ENCODE peak calls at places on chromosomes 11 and 22, in five cellular contexts. One of them, this sample, is unnamed.

GRCh38 chr22:44311104-44311854 is 1.5 kb downstream of the SHISAL1 start:
- DNase-seq in HCT116: no peak
- DNase-seq in adrenal gland: no peak
- DNase-seq in neural progenitor cell: no peak
- DNase-seq in stomach: no peak
- DNase-seq in this sample: no peak

GRCh38 chr22:46120420-46120737 is 29.9 kb upstream of the PPARA start:
- DNase-seq in HCT116: no peak
- DNase-seq in adrenal gland: no peak
- DNase-seq in neural progenitor cell: no peak
- DNase-seq in stomach: no peak
- DNase-seq in this sample: no peak

GRCh38 chr11:95149659-95150294 is 60.1 kb downstream of the ENDOD1 start:
- DNase-seq in HCT116: peak; percentile 90
- DNase-seq in adrenal gland: no peak
- DNase-seq in neural progenitor cell: peak; percentile 90
- DNase-seq in stomach: peak; percentile 62
- DNase-seq in this sample: peak; percentile 35

GRCh38 chr11:14007566-14007965 is 45.0 kb downstream of the SPON1 start:
- DNase-seq in HCT116: no peak
- DNase-seq in adrenal gland: no peak
- DNase-seq in neural progenitor cell: no peak
- DNase-seq in stomach: no peak
- DNase-seq in this sample: no peak

GRCh38 chr11:45922425-45923082 is at the start of gene LARGE2:
- DNase-seq in HCT116: no peak
- DNase-seq in adrenal gland: no peak
- DNase-seq in neural progenitor cell: peak; percentile 89
- DNase-seq in stomach: peak; percentile 78
- DNase-seq in this sample: peak; percentile 8

GRCh38 chr22:43570531-43571144 is 158.8 kb downstream of the MPPED1 start:
- DNase-seq in HCT116: no peak
- DNase-seq in adrenal gland: no peak
- DNase-seq in neural progenitor cell: peak; percentile 33
- DNase-seq in stomach: no peak
- DNase-seq in this sample: no peak

GRCh38 chr11:19953909-19954308 is 206.4 kb downstream of the DBX1 start:
- DNase-seq in HCT116: peak; percentile 24
- DNase-seq in adrenal gland: no peak
- DNase-seq in neural progenitor cell: peak; percentile 65
- DNase-seq in stomach: no peak
- DNase-seq in this sample: no peak

GRCh38 chr11:15843309-15843857 is 513.0 kb downstream of the SOX6 start:
- DNase-seq in HCT116: no peak
- DNase-seq in adrenal gland: no peak
- DNase-seq in neural progenitor cell: peak; percentile 62
- DNase-seq in stomach: peak; percentile 27
- DNase-seq in this sample: no peak

GRCh38 chr11:108324587-108324986 is 101.7 kb downstream of the ATM start:
- DNase-seq in HCT116: no peak
- DNase-seq in adrenal gland: no peak
- DNase-seq in neural progenitor cell: no peak
- DNase-seq in stomach: no peak
- DNase-seq in this sample: no peak

GRCh38 chr22:17339095-17339693 is 30.1 kb upstream of the CECR2 start:
- DNase-seq in HCT116: no peak
- DNase-seq in adrenal gland: no peak
- DNase-seq in neural progenitor cell: no peak
- DNase-seq in stomach: no peak
- DNase-seq in this sample: no peak

GRCh38 chr22:46057762-46058420 is 80.9 kb upstream of the WNT7B start:
- DNase-seq in HCT116: no peak
- DNase-seq in adrenal gland: peak; percentile 72
- DNase-seq in neural progenitor cell: no peak
- DNase-seq in stomach: peak; percentile 57
- DNase-seq in this sample: peak; percentile 44

GRCh38 chr11:87306260-87306861 is 268.6 kb downstream of the TMEM135 start:
- DNase-seq in HCT116: no peak
- DNase-seq in adrenal gland: no peak
- DNase-seq in neural progenitor cell: no peak
- DNase-seq in stomach: no peak
- DNase-seq in this sample: no peak

GRCh38 chr11:123122341-123122740 is 60.4 kb upstream of the HSPA8 start:
- DNase-seq in HCT116: no peak
- DNase-seq in adrenal gland: peak; percentile 83
- DNase-seq in neural progenitor cell: no peak
- DNase-seq in stomach: no peak
- DNase-seq in this sample: no peak

GRCh38 chr11:71527576-71528210 is 626 bp downstream of the KRTAP5-7 start:
- DNase-seq in HCT116: no peak
- DNase-seq in adrenal gland: no peak
- DNase-seq in neural progenitor cell: no peak
- DNase-seq in stomach: no peak
- DNase-seq in this sample: no peak

GRCh38 chr11:110472858-110473257 is 43.1 kb downstream of the FDX1 start:
- DNase-seq in HCT116: no peak
- DNase-seq in adrenal gland: peak; percentile 84
- DNase-seq in neural progenitor cell: no peak
- DNase-seq in stomach: no peak
- DNase-seq in this sample: no peak

GRCh38 chr11:44627911-44628729 is 62.7 kb downstream of the CD82 start:
- DNase-seq in HCT116: no peak
- DNase-seq in adrenal gland: peak; percentile 96
- DNase-seq in neural progenitor cell: no peak
- DNase-seq in stomach: peak; percentile 57
- DNase-seq in this sample: peak; percentile 82

GRCh38 chr22:28927526-28928089 is 44.2 kb downstream of the ZNRF3 start:
- DNase-seq in HCT116: no peak
- DNase-seq in adrenal gland: no peak
- DNase-seq in neural progenitor cell: no peak
- DNase-seq in stomach: no peak
- DNase-seq in this sample: no peak

GRCh38 chr22:39545310-39546063 is 12.9 kb upstream of the RPS19BP1 start:
- DNase-seq in HCT116: no peak
- DNase-seq in adrenal gland: no peak
- DNase-seq in neural progenitor cell: peak; percentile 88
- DNase-seq in stomach: no peak
- DNase-seq in this sample: no peak

GRCh38 chr22:25419247-25420113 is 145.0 kb upstream of the GRK3 start:
- DNase-seq in HCT116: no peak
- DNase-seq in adrenal gland: peak; percentile 79
- DNase-seq in neural progenitor cell: no peak
- DNase-seq in stomach: no peak
- DNase-seq in this sample: no peak

GRCh38 chr11:47270331-47271271 is 668 bp downstream of the MADD start:
- DNase-seq in HCT116: no peak
- DNase-seq in adrenal gland: peak; percentile 85
- DNase-seq in neural progenitor cell: no peak
- DNase-seq in stomach: no peak
- DNase-seq in this sample: no peak

GRCh38 chr11:126748097-126748756 is 252.3 kb downstream of the KIRREL3 start:
- DNase-seq in HCT116: no peak
- DNase-seq in adrenal gland: peak; percentile 90
- DNase-seq in neural progenitor cell: no peak
- DNase-seq in stomach: no peak
- DNase-seq in this sample: no peak

GRCh38 chr11:114250180-114250579 is 46.0 kb upstream of the NNMT start:
- DNase-seq in HCT116: no peak
- DNase-seq in adrenal gland: no peak
- DNase-seq in neural progenitor cell: no peak
- DNase-seq in stomach: no peak
- DNase-seq in this sample: no peak

GRCh38 chr11:22539851-22540376 is 85.7 kb downstream of the FANCF start:
- DNase-seq in HCT116: no peak
- DNase-seq in adrenal gland: no peak
- DNase-seq in neural progenitor cell: peak; percentile 46
- DNase-seq in stomach: no peak
- DNase-seq in this sample: no peak

GRCh38 chr11:29260939-29261705 is 755.7 kb downstream of the KCNA4 start:
- DNase-seq in HCT116: peak; percentile 76
- DNase-seq in adrenal gland: no peak
- DNase-seq in neural progenitor cell: no peak
- DNase-seq in stomach: no peak
- DNase-seq in this sample: no peak

GRCh38 chr11:19579957-19580356 is 132.7 kb upstream of the NAV2 start:
- DNase-seq in HCT116: no peak
- DNase-seq in adrenal gland: no peak
- DNase-seq in neural progenitor cell: no peak
- DNase-seq in stomach: no peak
- DNase-seq in this sample: no peak

GRCh38 chr11:64337538-64338249 is 2.3 kb upstream of the CCDC88B start:
- DNase-seq in HCT116: no peak
- DNase-seq in adrenal gland: no peak
- DNase-seq in neural progenitor cell: no peak
- DNase-seq in stomach: no peak
- DNase-seq in this sample: no peak

GRCh38 chr11:64339319-64339718 is 685 bp upstream of the CCDC88B start:
- DNase-seq in HCT116: no peak
- DNase-seq in adrenal gland: no peak
- DNase-seq in neural progenitor cell: no peak
- DNase-seq in stomach: no peak
- DNase-seq in this sample: no peak

GRCh38 chr11:64341429-64341828 is 1.4 kb downstream of the CCDC88B start:
- DNase-seq in HCT116: no peak
- DNase-seq in adrenal gland: no peak
- DNase-seq in neural progenitor cell: no peak
- DNase-seq in stomach: no peak
- DNase-seq in this sample: no peak

GRCh38 chr11:64340671-64341335 is 799 bp downstream of the CCDC88B start:
- DNase-seq in HCT116: no peak
- DNase-seq in adrenal gland: no peak
- DNase-seq in neural progenitor cell: peak; percentile 83
- DNase-seq in stomach: peak; percentile 61
- DNase-seq in this sample: no peak

GRCh38 chr11:64339754-64340408 is at the start of gene CCDC88B:
- DNase-seq in HCT116: no peak
- DNase-seq in adrenal gland: no peak
- DNase-seq in neural progenitor cell: no peak
- DNase-seq in stomach: peak; percentile 66
- DNase-seq in this sample: peak; percentile 65
- H3K27ac ChIP-seq in HCT116: no peak within 1 kb of the TSS
- H3K27ac ChIP-seq in adrenal gland: no peak within 1 kb of the TSS
- H3K27ac ChIP-seq in neural progenitor cell: no peak within 1 kb of the TSS
- H3K27ac ChIP-seq in stomach: peak within 1 kb of the TSS; percentile 18
- H3K27ac ChIP-seq in this sample: no peak within 1 kb of the TSS

GRCh38 chr11:409600-410471 is 5.0 kb downstream of the SIGIRR start:
- DNase-seq in HCT116: no peak
- DNase-seq in adrenal gland: no peak
- DNase-seq in neural progenitor cell: no peak
- DNase-seq in stomach: no peak
- DNase-seq in this sample: no peak
- H3K4me3 ChIP-seq in HCT116: no peak overlapping the region
- H3K4me3 ChIP-seq in adrenal gland: no peak overlapping the region
- H3K4me3 ChIP-seq in neural progenitor cell: no peak overlapping the region
- H3K4me3 ChIP-seq in stomach: no peak overlapping the region
- H3K4me3 ChIP-seq in this sample: no peak overlapping the region

GRCh38 chr22:33537059-33537458 is 383.2 kb downstream of the LARGE1 start:
- DNase-seq in HCT116: no peak
- DNase-seq in adrenal gland: no peak
- DNase-seq in neural progenitor cell: no peak
- DNase-seq in stomach: no peak
- DNase-seq in this sample: peak; percentile 41
- TF ChIP-seq CTCF in HCT116: no peak
- TF ChIP-seq CTCF in adrenal gland: no peak
- TF ChIP-seq CTCF in neural progenitor cell: no peak
- TF ChIP-seq CTCF in stomach: no peak
- TF ChIP-seq CTCF in this sample: no peak

DNA sequence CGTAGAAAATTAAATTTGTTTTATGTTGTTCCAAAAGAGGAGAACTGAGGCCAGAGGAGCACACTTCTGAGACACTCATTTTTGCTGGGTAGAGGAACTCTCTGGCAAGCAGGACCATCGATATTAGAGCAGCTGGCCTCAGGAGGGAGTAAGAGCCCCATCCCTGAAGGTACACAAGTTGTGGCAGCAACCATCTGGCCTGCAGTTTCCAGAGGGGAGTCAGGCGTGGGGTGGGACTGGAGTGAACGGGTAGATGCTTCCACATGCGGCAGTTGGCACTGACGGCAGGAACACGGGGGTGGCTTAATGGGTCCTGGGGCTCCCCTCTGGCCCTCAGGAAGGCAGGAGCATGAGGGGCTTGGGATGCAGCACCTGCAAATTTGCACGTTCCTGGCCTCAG is 13.2 kb upstream of the SSTR3 start:
- DNase-seq in HCT116: no peak
- DNase-seq in adrenal gland: no peak
- DNase-seq in neural progenitor cell: no peak
- DNase-seq in stomach: no peak
- DNase-seq in this sample: no peak
- H3K27ac ChIP-seq in HCT116: no peak overlapping the region
- H3K27ac ChIP-seq in adrenal gland: no peak overlapping the region
- H3K27ac ChIP-seq in neural progenitor cell: no peak overlapping the region
- H3K27ac ChIP-seq in stomach: no peak overlapping the region
- H3K27ac ChIP-seq in this sample: no peak overlapping the region

DNA sequence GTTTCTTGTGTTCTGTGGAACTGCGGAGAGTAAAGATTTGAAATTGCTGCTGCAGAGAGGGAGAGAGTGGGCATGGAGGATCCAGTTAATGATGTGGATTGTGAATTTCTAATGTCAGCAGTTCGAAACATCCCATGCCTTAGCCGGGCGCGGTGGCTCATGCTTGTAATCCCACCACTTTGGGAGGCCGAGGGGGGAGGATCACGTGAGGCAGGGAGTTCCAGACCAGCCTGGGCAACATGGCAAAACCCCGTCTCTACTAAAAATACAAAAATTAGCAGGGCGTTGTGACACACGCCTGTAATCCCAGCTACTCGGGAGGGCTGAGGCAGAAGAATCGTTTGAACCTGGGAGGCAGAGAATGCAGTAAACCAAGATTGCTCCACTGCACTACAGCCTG is 1.1 kb upstream of the CAVIN3 start:
- DNase-seq in HCT116: no peak
- DNase-seq in adrenal gland: no peak
- DNase-seq in neural progenitor cell: peak; percentile 14
- DNase-seq in stomach: no peak
- DNase-seq in this sample: peak; percentile 24
- H3K4me3 ChIP-seq in HCT116: peak overlapping the region; percentile 64
- H3K4me3 ChIP-seq in adrenal gland: no peak overlapping the region
- H3K4me3 ChIP-seq in neural progenitor cell: no peak overlapping the region
- H3K4me3 ChIP-seq in stomach: peak overlapping the region; percentile 70
- H3K4me3 ChIP-seq in this sample: peak overlapping the region; percentile 86

GRCh38 chr11:102733232-102733875 is 8.6 kb upstream of the MMP8 start:
- DNase-seq in HCT116: peak; percentile 57
- DNase-seq in adrenal gland: peak; percentile 56
- DNase-seq in neural progenitor cell: peak; percentile 83
- DNase-seq in stomach: peak; percentile 79
- DNase-seq in this sample: peak; percentile 19

GRCh38 chr11:102730036-102730815 is 5.5 kb upstream of the MMP8 start:
- DNase-seq in HCT116: no peak
- DNase-seq in adrenal gland: no peak
- DNase-seq in neural progenitor cell: no peak
- DNase-seq in stomach: no peak
- DNase-seq in this sample: no peak

GRCh38 chr11:102734650-102735049 is 9.9 kb upstream of the MMP8 start:
- DNase-seq in HCT116: no peak
- DNase-seq in adrenal gland: no peak
- DNase-seq in neural progenitor cell: no peak
- DNase-seq in stomach: no peak
- DNase-seq in this sample: no peak
- TF ChIP-seq CTCF in HCT116: no peak
- TF ChIP-seq CTCF in adrenal gland: no peak
- TF ChIP-seq CTCF in neural progenitor cell: no peak
- TF ChIP-seq CTCF in stomach: no peak
- TF ChIP-seq CTCF in this sample: no peak

This sample was measured in left ventricle myocardium inferior.